ENCODE peak calls at places on chromosomes 7 and 10, in four cellular contexts. E is NCI-H2107, J is NCI-H1436, U is neural crest cell. G is an unnamed sample.
A peak's percentile ranks its signal among the peaks of the same experiment; 100 is the strongest.

GRCh38 chr7:103797647-103798307 is 191.7 kb downstream of the RELN start:
- DNase-seq in U (no peak), J (no peak), E (no peak), G (no peak)

GRCh38 chr7:153320728-153321127 is 561.2 kb downstream of the ACTR3B start:
- DNase-seq in J (no peak), U (no peak), E (no peak), G (no peak)

GRCh38 chr7:114703677-114704076 is 218.2 kb upstream of the MDFIC start:
- DNase-seq in E (no peak), J (no peak), U (no peak), G (no peak)

GRCh38 chr10:105797234-105797890 is 1156.3 kb downstream of the SORCS3 start:
- DNase-seq in E (no peak), U (no peak), J (no peak), G (peak; percentile 47)

GRCh38 chr7:122544463-122544862 is 154.5 kb downstream of the RNF133 start:
- DNase-seq in U (no peak), E (no peak), J (no peak), G (no peak)

GRCh38 chr7:89511900-89512299 is 642.4 kb upstream of the STEAP1 start:
- DNase-seq in U (no peak), E (no peak), J (no peak), G (no peak)

GRCh38 chr10:119333146-119333792 is 125.9 kb downstream of the GRK5 start:
- DNase-seq in E (no peak), U (no peak), J (no peak), G (no peak)

GRCh38 chr7:106595922-106596321 is 65.0 kb downstream of the CCDC71L start:
- DNase-seq in U (no peak), J (no peak), E (no peak), G (no peak)

GRCh38 chr10:73205121-73205520 is 37.2 kb downstream of the FAM149B1 start:
- DNase-seq in E (no peak), J (no peak), U (no peak), G (no peak)

GRCh38 chr10:13970231-13970966 is 360.3 kb downstream of the FRMD4A start:
- DNase-seq in E (no peak), U (no peak), J (no peak), G (no peak)

GRCh38 chr10:98917828-98918227 is 317.8 kb downstream of the HPSE2 start:
- DNase-seq in J (no peak), U (no peak), E (no peak), G (no peak)

GRCh38 chr7:156935250-156935649 is 14.3 kb upstream of the NOM1 start:
- DNase-seq in E (no peak), J (no peak), U (no peak), G (no peak)

GRCh38 chr7:107614425-107614824 is 34.4 kb downstream of the BCAP29 start:
- DNase-seq in U (no peak), E (no peak), J (no peak), G (peak; percentile 29)

GRCh38 chr7:27394871-27395270 is 152.3 kb downstream of the EVX1 start:
- DNase-seq in U (no peak), J (no peak), E (no peak), G (no peak)

GRCh38 chr10:48651293-48651692 is 33.4 kb upstream of the WDFY4 start:
- DNase-seq in J (no peak), E (no peak), U (no peak), G (peak; percentile 58)

GRCh38 chr7:112707655-112708054 is 82.5 kb downstream of the TMEM168 start:
- DNase-seq in E (no peak), U (no peak), J (peak; percentile 39), G (peak; percentile 65)

GRCh38 chr10:111789821-111790220 is 393.7 kb downstream of the GPAM start:
- DNase-seq in U (no peak), E (no peak), J (no peak), G (no peak)

GRCh38 chr7:117231047-117231359 is 91.9 kb downstream of the WNT2 start:
- DNase-seq in J (no peak), U (no peak), E (no peak), G (no peak)

GRCh38 chr10:87790185-87790584 is 27.8 kb downstream of the ATAD1 start:
- DNase-seq in E (no peak), J (no peak), U (no peak), G (no peak)

GRCh38 chr7:38465946-38466345 is 165.2 kb downstream of the AMPH start:
- DNase-seq in E (no peak), U (no peak), J (no peak), G (no peak)

GRCh38 chr7:40101201-40101600 is 33.2 kb downstream of the MPLKIP start:
- DNase-seq in E (no peak), J (no peak), U (no peak), G (no peak)

GRCh38 chr10:14382531-14382930 is 51.8 kb upstream of the FRMD4A start:
- DNase-seq in J (no peak), U (no peak), E (no peak), G (no peak)

GRCh38 chr7:55423277-55423711 is 58.2 kb downstream of the LANCL2 start:
- DNase-seq in E (no peak), J (no peak), U (no peak), G (no peak)

GRCh38 chr10:103659674-103660363 is 166.3 kb downstream of the NEURL1 start:
- DNase-seq in J (peak; percentile 23), U (no peak), E (peak; percentile 39), G (no peak)

GRCh38 chr7:42456756-42457276 is 219.8 kb upstream of the GLI3 start:
- DNase-seq in E (no peak), U (no peak), J (no peak), G (no peak)

GRCh38 chr10:102546606-102547310 is 43.0 kb downstream of the SUFU start:
- DNase-seq in J (no peak), U (no peak), E (no peak), G (no peak)

GRCh38 chr7:47361229-47361628 is 220.7 kb downstream of the TNS3 start:
- DNase-seq in J (no peak), E (no peak), U (no peak), G (no peak)

GRCh38 chr10:118112496-118113125 is 65.9 kb upstream of the RAB11FIP2 start:
- DNase-seq in J (no peak), U (no peak), E (no peak), G (no peak)

GRCh38 chr7:157269341-157270059 is 67.3 kb upstream of the DNAJB6 start:
- DNase-seq in J (no peak), U (no peak), E (no peak), G (no peak)

GRCh38 chr10:87861034-87861433 is 2.3 kb downstream of the KLLN start:
- DNase-seq in E (no peak), J (no peak), U (no peak), G (no peak)

GRCh38 chr7:101138149-101138870 is 11.4 kb downstream of the SERPINE1 start:
- DNase-seq in E (no peak), U (peak; percentile 68), J (peak; percentile 87), G (peak; percentile 25)